ENCODE peak calls at places on chromosomes 6 and 20, in five cellular contexts. One of them, this sample, is unnamed.

GRCh38 chr20:51159303-51159702 is 136.4 kb upstream of the KCNG1 start:
- DNase-seq in lower lobe of right lung: no peak
- DNase-seq in heart right ventricle: no peak
- DNase-seq in CD8-positive, alpha-beta memory T cell: no peak
- DNase-seq in heart left ventricle: no peak
- DNase-seq in this sample: no peak

GRCh38 chr6:134119481-134119880 is 67.1 kb upstream of the SLC2A12 start:
- DNase-seq in heart left ventricle: no peak
- DNase-seq in lower lobe of right lung: no peak
- DNase-seq in CD8-positive, alpha-beta memory T cell: no peak
- DNase-seq in heart right ventricle: no peak
- DNase-seq in this sample: no peak

GRCh38 chr20:44965651-44966029 is 672 bp upstream of the STK4 start:
- DNase-seq in heart right ventricle: no peak
- DNase-seq in lower lobe of right lung: no peak
- DNase-seq in CD8-positive, alpha-beta memory T cell: no peak
- DNase-seq in heart left ventricle: no peak
- DNase-seq in this sample: no peak

GRCh38 chr6:127483399-127484055 is 24.3 kb upstream of the KIAA0408 start:
- DNase-seq in heart left ventricle: no peak
- DNase-seq in lower lobe of right lung: no peak
- DNase-seq in heart right ventricle: no peak
- DNase-seq in CD8-positive, alpha-beta memory T cell: no peak
- DNase-seq in this sample: no peak

GRCh38 chr6:44537306-44538049 is 150.0 kb downstream of the CDC5L start:
- DNase-seq in CD8-positive, alpha-beta memory T cell: no peak
- DNase-seq in heart left ventricle: no peak
- DNase-seq in heart right ventricle: no peak
- DNase-seq in lower lobe of right lung: no peak
- DNase-seq in this sample: no peak

GRCh38 chr6:13248053-13248452 is 80.3 kb downstream of the TBC1D7 start:
- DNase-seq in lower lobe of right lung: no peak
- DNase-seq in heart right ventricle: no peak
- DNase-seq in CD8-positive, alpha-beta memory T cell: no peak
- DNase-seq in heart left ventricle: no peak
- DNase-seq in this sample: no peak

GRCh38 chr20:63130654-63131577 is 85.0 kb downstream of the YTHDF1 start:
- DNase-seq in heart right ventricle: peak; percentile 5
- DNase-seq in CD8-positive, alpha-beta memory T cell: peak; percentile 27
- DNase-seq in heart left ventricle: peak; percentile 9
- DNase-seq in lower lobe of right lung: peak; percentile 25
- DNase-seq in this sample: no peak

GRCh38 chr6:100665041-100665380 is 200.3 kb upstream of the SIM1 start:
- DNase-seq in heart right ventricle: no peak
- DNase-seq in CD8-positive, alpha-beta memory T cell: no peak
- DNase-seq in heart left ventricle: no peak
- DNase-seq in lower lobe of right lung: no peak
- DNase-seq in this sample: no peak

GRCh38 chr6:3372912-3373554 is 83.8 kb downstream of the SLC22A23 start:
- DNase-seq in lower lobe of right lung: no peak
- DNase-seq in heart left ventricle: no peak
- DNase-seq in heart right ventricle: no peak
- DNase-seq in CD8-positive, alpha-beta memory T cell: no peak
- DNase-seq in this sample: no peak

DNA sequence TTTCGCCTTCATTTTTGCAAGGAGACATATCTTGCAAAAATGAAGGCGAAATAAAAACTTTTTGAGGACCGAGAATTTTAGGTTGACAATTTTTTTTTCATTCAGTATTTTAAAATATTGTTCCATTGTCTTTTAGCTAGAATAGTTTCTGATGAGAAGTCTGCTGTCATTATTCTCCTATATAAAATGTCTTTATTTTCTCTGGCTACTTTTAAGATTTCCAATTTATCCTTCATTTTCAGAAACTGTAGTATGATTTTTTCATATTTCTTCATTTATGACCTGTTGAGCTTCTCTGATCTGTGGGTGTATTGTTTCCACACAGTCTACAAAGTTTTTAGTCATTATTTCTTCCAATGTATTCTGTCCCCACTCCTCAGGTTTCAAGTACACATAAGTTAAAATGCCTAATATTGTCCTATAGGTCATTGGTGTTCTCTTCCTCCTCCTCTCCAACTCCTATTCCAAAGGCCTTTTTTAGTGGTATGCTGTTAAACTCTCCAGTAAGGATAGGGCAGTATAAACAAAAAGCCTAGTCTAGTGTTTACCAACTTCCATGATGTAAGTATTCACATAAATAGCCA is 15.7 kb downstream of the AHI1 start:
- DNase-seq in lower lobe of right lung: no peak
- DNase-seq in heart left ventricle: no peak
- DNase-seq in CD8-positive, alpha-beta memory T cell: no peak
- DNase-seq in heart right ventricle: no peak
- DNase-seq in this sample: no peak
- H3K9me3 ChIP-seq in lower lobe of right lung: peaks cover 31% of the 10 kb centered on the region
- H3K9me3 ChIP-seq in heart left ventricle: peaks cover 36% of the 10 kb centered on the region
- H3K9me3 ChIP-seq in CD8-positive, alpha-beta memory T cell: peaks cover 6% of the 10 kb centered on the region
- H3K9me3 ChIP-seq in heart right ventricle: peaks cover 6% of the 10 kb centered on the region
- H3K9me3 ChIP-seq in this sample: peaks cover 23% of the 10 kb centered on the region

GRCh38 chr20:48822879-48823385 is 4.9 kb downstream of the PREX1 start:
- DNase-seq in CD8-positive, alpha-beta memory T cell: peak; percentile 64
- DNase-seq in lower lobe of right lung: no peak
- DNase-seq in heart right ventricle: no peak
- DNase-seq in heart left ventricle: no peak
- DNase-seq in this sample: no peak
- H3K4me3 ChIP-seq in CD8-positive, alpha-beta memory T cell: peak overlapping the region; percentile 79
- H3K4me3 ChIP-seq in lower lobe of right lung: peak overlapping the region; percentile 75
- H3K4me3 ChIP-seq in heart right ventricle: no peak overlapping the region
- H3K4me3 ChIP-seq in heart left ventricle: no peak overlapping the region
- H3K4me3 ChIP-seq in this sample: no peak overlapping the region

GRCh38 chr20:79565-79964 is 7.9 kb upstream of the DEFB125 start:
- DNase-seq in CD8-positive, alpha-beta memory T cell: no peak
- DNase-seq in lower lobe of right lung: no peak
- DNase-seq in heart right ventricle: no peak
- DNase-seq in heart left ventricle: no peak
- DNase-seq in this sample: no peak
- H3K9me3 ChIP-seq in CD8-positive, alpha-beta memory T cell: no peaks in the 10 kb centered on the region
- H3K9me3 ChIP-seq in lower lobe of right lung: no peaks in the 10 kb centered on the region
- H3K9me3 ChIP-seq in heart right ventricle: no peaks in the 10 kb centered on the region
- H3K9me3 ChIP-seq in heart left ventricle: peaks cover 12% of the 10 kb centered on the region
- H3K9me3 ChIP-seq in this sample: no peaks in the 10 kb centered on the region

DNA sequence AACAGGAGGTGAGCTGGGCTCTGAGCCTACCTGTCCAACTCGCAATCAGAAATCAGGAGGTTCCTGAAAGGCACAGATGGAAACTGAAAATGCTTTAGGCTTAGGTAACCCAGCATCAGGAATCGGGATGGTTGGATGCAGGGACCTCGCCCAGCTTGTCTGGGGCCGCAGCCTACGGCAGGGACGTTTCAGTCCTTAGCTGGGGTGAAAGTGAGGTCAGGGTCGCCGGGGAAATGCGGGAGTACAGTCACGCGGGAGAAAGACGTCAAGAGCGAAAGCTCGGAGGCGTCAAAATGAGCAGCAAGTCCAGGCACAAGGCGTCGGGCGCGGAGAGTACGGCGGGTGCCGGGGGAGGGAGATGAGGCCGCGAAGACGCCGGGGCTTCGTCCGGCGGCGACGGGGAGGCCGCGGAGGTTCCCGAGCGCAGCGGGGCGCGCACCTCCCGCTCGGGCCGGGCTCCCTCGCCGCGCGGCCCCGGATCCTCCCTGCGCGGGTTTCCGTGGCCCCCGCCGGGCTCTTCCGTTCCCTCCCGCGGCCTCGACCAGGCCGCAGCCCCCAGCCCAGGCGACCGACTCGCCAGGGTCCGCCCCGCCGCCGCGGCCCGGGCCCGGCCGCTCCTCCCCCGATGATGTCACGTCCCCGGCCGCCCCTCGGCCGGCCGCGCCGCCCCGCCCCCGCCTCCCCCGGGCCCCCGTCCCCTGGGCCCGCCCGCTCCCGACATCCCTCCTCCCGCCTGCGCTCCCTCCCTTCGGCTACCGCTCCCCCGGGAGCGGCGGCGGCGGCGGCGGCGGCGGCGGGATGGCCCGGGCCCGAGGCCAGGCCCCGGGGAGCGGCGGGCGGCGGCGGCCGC is at the start of gene EBF4:
- DNase-seq in heart left ventricle: peak; percentile 73
- DNase-seq in lower lobe of right lung: peak; percentile 58
- DNase-seq in CD8-positive, alpha-beta memory T cell: no peak
- DNase-seq in heart right ventricle: peak; percentile 59
- DNase-seq in this sample: peak; percentile 68
- H3K4me3 ChIP-seq in heart left ventricle: peak within 1 kb of the TSS; percentile 63
- H3K4me3 ChIP-seq in lower lobe of right lung: peak within 1 kb of the TSS; percentile 56
- H3K4me3 ChIP-seq in CD8-positive, alpha-beta memory T cell: no peak within 1 kb of the TSS
- H3K4me3 ChIP-seq in heart right ventricle: peak within 1 kb of the TSS; percentile 45
- H3K4me3 ChIP-seq in this sample: peak within 1 kb of the TSS; percentile 33

GRCh38 chr6:6235786-6236185 is 84.7 kb downstream of the F13A1 start:
- DNase-seq in CD8-positive, alpha-beta memory T cell: no peak
- DNase-seq in heart right ventricle: no peak
- DNase-seq in heart left ventricle: no peak
- DNase-seq in lower lobe of right lung: no peak
- DNase-seq in this sample: no peak
- H3K9me3 ChIP-seq in CD8-positive, alpha-beta memory T cell: no peaks in the 10 kb centered on the region
- H3K9me3 ChIP-seq in heart right ventricle: no peaks in the 10 kb centered on the region
- H3K9me3 ChIP-seq in heart left ventricle: no peaks in the 10 kb centered on the region
- H3K9me3 ChIP-seq in lower lobe of right lung: no peaks in the 10 kb centered on the region
- H3K9me3 ChIP-seq in this sample: no peaks in the 10 kb centered on the region

GRCh38 chr6:56259682-56260081 is 12.3 kb upstream of the COL21A1 start:
- DNase-seq in CD8-positive, alpha-beta memory T cell: no peak
- DNase-seq in heart left ventricle: no peak
- DNase-seq in lower lobe of right lung: no peak
- DNase-seq in heart right ventricle: no peak
- DNase-seq in this sample: no peak

GRCh38 chr6:56259163-56259562 is 11.8 kb upstream of the COL21A1 start:
- DNase-seq in heart left ventricle: no peak
- DNase-seq in heart right ventricle: no peak
- DNase-seq in lower lobe of right lung: no peak
- DNase-seq in CD8-positive, alpha-beta memory T cell: no peak
- DNase-seq in this sample: no peak

GRCh38 chr6:56250266-56250665 is 2.9 kb upstream of the COL21A1 start:
- DNase-seq in lower lobe of right lung: no peak
- DNase-seq in CD8-positive, alpha-beta memory T cell: no peak
- DNase-seq in heart left ventricle: no peak
- DNase-seq in heart right ventricle: no peak
- DNase-seq in this sample: peak; percentile 29

DNA sequence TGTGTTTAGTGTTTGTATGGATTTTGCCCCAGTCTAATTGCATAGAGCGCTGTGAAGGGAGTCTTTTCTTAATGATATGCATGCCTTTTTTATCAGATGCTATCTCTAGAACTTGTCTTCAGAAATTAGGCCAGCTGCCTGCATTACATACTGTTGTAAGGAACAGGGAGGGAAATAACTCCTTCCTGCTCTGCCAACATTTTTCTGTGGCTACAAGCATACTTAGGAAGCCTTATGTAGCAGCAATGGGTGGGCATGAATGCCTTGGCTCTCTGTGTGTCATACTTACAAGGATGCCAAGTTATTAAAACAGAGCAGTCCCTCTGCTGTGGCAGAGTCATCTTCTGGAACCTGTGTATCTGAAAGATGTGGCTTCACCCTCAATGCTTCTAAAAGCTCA is 8.0 kb upstream of the COL21A1 start:
- DNase-seq in CD8-positive, alpha-beta memory T cell: no peak
- DNase-seq in heart right ventricle: no peak
- DNase-seq in heart left ventricle: no peak
- DNase-seq in lower lobe of right lung: no peak
- DNase-seq in this sample: no peak
- H3K4me3 ChIP-seq in CD8-positive, alpha-beta memory T cell: no peak overlapping the region
- H3K4me3 ChIP-seq in heart right ventricle: no peak overlapping the region
- H3K4me3 ChIP-seq in heart left ventricle: no peak overlapping the region
- H3K4me3 ChIP-seq in lower lobe of right lung: no peak overlapping the region
- H3K4me3 ChIP-seq in this sample: no peak overlapping the region